ENCODE peak calls at places on chromosome 5, in five cellular contexts. R is fibroblast of mammary gland, P is endodermal cell, C is lung, N is RWPE2. J is an unnamed sample.
A peak's percentile ranks its signal among the peaks of the same experiment; 100 is the strongest.

GRCh38 chr5:151671979-151672378 is 14.7 kb downstream of the SPARC start:
- DNase-seq in P (no peak), N (no peak), C (no peak), R (peak; percentile 88), J (no peak)

GRCh38 chr5:171848911-171849520 is 63.4 kb downstream of the SMIM23 start:
- DNase-seq in N (no peak), P (no peak), C (no peak), R (no peak), J (no peak)

GRCh38 chr5:181218795-181219124 is 4.3 kb upstream of the TRIM41 start:
- DNase-seq in P (no peak), R (no peak), N (no peak), C (no peak), J (no peak)

GRCh38 chr5:56340196-56340980 is 107.3 kb upstream of the ANKRD55 start:
- DNase-seq in R (peak; percentile 29), P (no peak), C (no peak), N (no peak), J (no peak)

GRCh38 chr5:74634611-74635286 is 5.8 kb downstream of the ENC1 start:
- DNase-seq in P (no peak), C (no peak), N (no peak), R (no peak), J (no peak)

GRCh38 chr5:31442253-31442820 is 89.6 kb downstream of the DROSHA start:
- DNase-seq in N (no peak), C (no peak), R (peak; percentile 28), P (no peak), J (no peak)

GRCh38 chr5:109167586-109167985 is 242.2 kb downstream of the PJA2 start:
- DNase-seq in N (no peak), C (no peak), P (no peak), R (no peak), J (no peak)

GRCh38 chr5:153809181-153809580 is 229.5 kb downstream of the FAM114A2 start:
- DNase-seq in R (peak; percentile 31), N (no peak), C (no peak), P (no peak), J (no peak)

GRCh38 chr5:994272-994607 is 14.4 kb upstream of the NKD2 start:
- DNase-seq in R (no peak), N (peak; percentile 23), C (no peak), P (peak; percentile 13), J (no peak)

GRCh38 chr5:170437621-170438375 is 48.6 kb upstream of the KCNMB1 start:
- DNase-seq in P (no peak), N (no peak), C (no peak), R (no peak), J (no peak)

GRCh38 chr5:127856310-127856709 is 153.1 kb downstream of the CCDC192 start:
- DNase-seq in R (no peak), C (no peak), P (no peak), N (no peak), J (no peak)

GRCh38 chr5:9173281-9174048 is 372.4 kb downstream of the SEMA5A start:
- DNase-seq in C (no peak), N (no peak), P (no peak), R (peak; percentile 94), J (no peak)

GRCh38 chr5:69189162-69190086 is at the start of gene CENPH:
- DNase-seq in R (peak; percentile 86), C (peak; percentile 94), N (peak; percentile 89), P (peak; percentile 97), J (peak; percentile 92)

GRCh38 chr5:110333384-110333783 is 393.1 kb downstream of the TMEM232 start:
- DNase-seq in C (no peak), R (peak; percentile 37), P (peak; percentile 82), N (no peak), J (no peak)

GRCh38 chr5:180289433-180289832 is 2.5 kb downstream of the MAPK9 start:
- DNase-seq in C (no peak), N (no peak), P (no peak), R (no peak), J (no peak)

GRCh38 chr5:150211156-150212030 is 21.5 kb downstream of the SLC6A7 start:
- DNase-seq in C (no peak), P (peak; percentile 88), N (no peak), R (no peak), J (no peak)

GRCh38 chr5:1330146-1330846 is 14.6 kb downstream of the CLPTM1L start:
- DNase-seq in N (peak; percentile 97), C (peak; percentile 70), P (no peak), R (no peak), J (peak; percentile 75)

GRCh38 chr5:50727149-50727496 is 60.7 kb downstream of the PARP8 start:
- DNase-seq in C (no peak), P (no peak), N (no peak), R (peak; percentile 53), J (no peak)

GRCh38 chr5:41542183-41542582 is 31.8 kb upstream of the PLCXD3 start:
- DNase-seq in P (no peak), N (no peak), C (no peak), R (no peak), J (no peak)

GRCh38 chr5:160496784-160497183 is 75.1 kb downstream of the PTTG1 start:
- DNase-seq in C (no peak), N (no peak), R (no peak), P (no peak), J (no peak)

GRCh38 chr5:101611039-101611438 is 685.0 kb downstream of the SLCO4C1 start:
- DNase-seq in P (no peak), R (no peak), N (no peak), C (no peak), J (no peak)

GRCh38 chr5:54836959-54837534 is 148.3 kb downstream of the ESM1 start:
- DNase-seq in C (no peak), N (no peak), R (no peak), P (no peak), J (no peak)

GRCh38 chr5:72291601-72292000 is 28.4 kb downstream of the MRPS27 start:
- DNase-seq in C (no peak), R (no peak), N (no peak), P (no peak), J (no peak)

GRCh38 chr5:159337291-159337974 is 7.1 kb upstream of the IL12B start:
- DNase-seq in P (no peak), R (peak; percentile 53), C (no peak), N (no peak), J (no peak)

GRCh38 chr5:90408571-90409317 is 812 bp downstream of the CETN3 start:
- DNase-seq in C (no peak), N (no peak), P (peak; percentile 64), R (no peak), J (no peak)

GRCh38 chr5:54415896-54416640 is 39.4 kb upstream of the HSPB3 start:
- DNase-seq in P (peak; percentile 73), C (no peak), N (no peak), R (no peak), J (no peak)

GRCh38 chr5:177124486-177124991 is 9.0 kb upstream of the NSD1 start:
- DNase-seq in N (no peak), P (peak; percentile 85), R (no peak), C (no peak), J (no peak)

GRCh38 chr5:170151105-170151831 is 45.6 kb downstream of the FOXI1 start:
- DNase-seq in P (peak; percentile 89), C (peak; percentile 85), N (peak; percentile 97), R (peak; percentile 9), J (no peak)

GRCh38 chr5:32869216-32869615 is 158.1 kb downstream of the NPR3 start:
- DNase-seq in C (no peak), R (peak; percentile 52), P (no peak), N (no peak), J (no peak)

GRCh38 chr5:1503301-1504243 is 20.2 kb downstream of the LPCAT1 start:
- DNase-seq in R (no peak), C (peak; percentile 63), N (no peak), P (no peak), J (no peak)

GRCh38 chr5:94903719-94904118 is 285.2 kb downstream of the SLF1 start:
- DNase-seq in C (no peak), R (peak; percentile 26), N (no peak), P (no peak), J (no peak)

GRCh38 chr5:73295447-73295846 is 122.5 kb downstream of the TMEM174 start:
- DNase-seq in N (no peak), P (no peak), R (no peak), C (no peak), J (no peak)
- TF ChIP-seq CTCF in N (peak; percentile 26), P (peak; percentile 61), R (no peak), C (no peak), J (peak; percentile 46)

DNA sequence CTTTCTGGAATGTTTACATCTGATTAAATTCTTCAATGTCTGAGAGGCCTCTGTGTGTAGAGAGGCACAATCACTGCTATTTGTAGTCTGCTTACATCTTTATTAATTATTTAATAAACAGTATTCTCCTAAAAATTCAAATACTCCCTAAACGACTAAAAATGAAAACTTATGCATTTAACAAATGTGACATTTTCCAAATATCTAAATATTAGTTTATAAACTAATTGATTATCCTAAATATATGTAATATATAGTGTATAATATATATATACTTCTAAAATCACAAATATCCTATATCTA is 57.7 kb upstream of the ZBED3 start:
- DNase-seq in C (no peak), N (no peak), R (no peak), P (no peak), J (no peak)
- TF ChIP-seq CTCF in C (no peak), N (peak; percentile 80), R (no peak), P (no peak), J (peak; percentile 55)

GRCh38 chr5:167987490-167988270 is 303.8 kb upstream of the WWC1 start:
- DNase-seq in R (no peak), C (no peak), N (no peak), P (peak; percentile 62), J (no peak)
- TF ChIP-seq CTCF in R (no peak), C (no peak), N (no peak), P (peak; percentile 36), J (no peak)

DNA sequence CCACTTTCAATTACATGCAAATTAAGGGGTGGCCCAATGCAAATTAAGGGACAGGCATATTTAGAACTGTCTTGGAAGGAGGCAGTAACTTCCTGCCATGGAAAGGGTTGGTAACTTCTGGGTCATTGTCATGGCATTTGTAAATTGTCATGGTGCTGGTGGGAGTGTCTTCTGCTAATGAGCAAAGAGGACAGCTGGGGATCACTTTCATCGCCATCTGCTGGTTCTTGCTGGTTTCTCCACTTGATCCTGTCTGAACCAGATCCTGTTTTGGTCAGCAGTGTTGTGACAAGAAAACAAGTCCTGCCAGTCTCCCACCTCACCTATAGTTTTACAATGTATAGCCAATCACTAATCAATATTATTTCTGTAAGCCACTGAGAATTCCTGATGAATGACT is 23.4 kb upstream of the UGT3A2 start:
- DNase-seq in C (no peak), N (no peak), P (peak; percentile 87), R (peak; percentile 47), J (no peak)
- TF ChIP-seq CTCF in C (no peak), N (peak; percentile 62), P (peak; percentile 78), R (peak; percentile 59), J (peak; percentile 52)

DNA sequence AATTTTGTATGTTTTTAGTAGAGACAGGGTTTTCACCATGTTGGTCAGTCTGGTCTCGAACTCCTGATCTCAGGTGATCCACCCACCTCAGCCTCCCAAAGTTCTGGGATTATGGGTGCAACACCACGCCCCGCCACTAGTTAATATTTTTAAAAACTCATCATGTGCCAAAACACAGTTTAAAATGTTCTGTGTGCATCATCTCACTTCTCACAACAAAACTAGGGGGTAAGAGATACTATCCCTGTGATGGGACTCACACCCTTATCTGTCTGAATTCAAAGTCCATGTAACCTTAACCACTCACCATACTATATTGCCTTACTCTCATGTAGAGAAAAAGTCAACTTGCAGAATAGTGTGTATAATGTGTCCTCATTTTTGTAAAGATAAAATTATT is 2.6 kb downstream of the PKD2L2 start:
- DNase-seq in N (no peak), C (no peak), R (no peak), P (no peak), J (no peak)
- TF ChIP-seq CTCF in N (peak; percentile 12), C (no peak), R (peak; percentile 7), P (peak; percentile 67), J (peak; percentile 38)

J was measured in chondrocyte.